ENCODE peak calls at places on chromosomes 16 and 17, in ten cellular contexts. H is NB4, F is ovary, G is stomach, C is IMR-90, J is spleen, U is right lobe of liver, K is K562, L is heart left ventricle, Q is HCT116. A is an unnamed sample.

GRCh38 chr16:51872536-51872935 is 674.4 kb downstream of the TOX3 start:
- DNase-seq in H (no peak), F (no peak), G (no peak), C (no peak), J (no peak), U (no peak), K (no peak), L (no peak), Q (no peak), A (no peak)

GRCh38 chr16:2991566-2992261 is 11.5 kb upstream of the PKMYT1 start:
- DNase-seq in H (no peak), F (no peak), G (no peak), C (no peak), J (no peak), U (no peak), K (no peak), L (no peak), Q (no peak), A (no peak)

GRCh38 chr17:17062356-17062755 is 20.1 kb downstream of the MPRIP start:
- DNase-seq in H (peak; percentile 82), F (no peak), G (no peak), C (no peak), J (peak; percentile 56), U (peak; percentile 31), K (no peak), L (no peak), Q (no peak), A (no peak)

GRCh38 chr16:57039148-57039812 is 49.9 kb downstream of the NLRC5 start:
- DNase-seq in H (peak; percentile 98), F (no peak), G (no peak), C (peak; percentile 81), J (peak; percentile 86), U (no peak), K (no peak), L (no peak), Q (no peak), A (peak; percentile 23)

GRCh38 chr17:79747508-79748295 is 17.0 kb downstream of the ENPP7 start:
- DNase-seq in H (no peak), F (no peak), G (no peak), C (no peak), J (no peak), U (no peak), K (no peak), L (no peak), Q (no peak), A (no peak)

GRCh38 chr17:62778990-62779681 is 29.0 kb downstream of the MARCHF10 start:
- DNase-seq in H (no peak), F (peak; percentile 43), G (peak; percentile 72), C (peak; percentile 98), J (no peak), U (no peak), K (peak; percentile 20), L (no peak), Q (peak; percentile 88), A (no peak)

GRCh38 chr17:77247048-77247541 is 106.3 kb downstream of the SEC14L1 start:
- DNase-seq in H (peak; percentile 79), F (peak; percentile 90), G (peak; percentile 89), C (peak; percentile 59), J (peak; percentile 97), U (peak; percentile 88), K (peak; percentile 93), L (peak; percentile 89), Q (peak; percentile 60), A (peak; percentile 63)

GRCh38 chr16:87819983-87820382 is 49.3 kb downstream of the SLC7A5 start:
- DNase-seq in H (no peak), F (no peak), G (no peak), C (no peak), J (no peak), U (peak; percentile 46), K (no peak), L (no peak), Q (no peak), A (no peak)

GRCh38 chr17:5826384-5826783 is 242.1 kb upstream of the NLRP1 start:
- DNase-seq in H (no peak), F (no peak), G (no peak), C (peak; percentile 61), J (no peak), U (no peak), K (no peak), L (no peak), Q (no peak), A (peak; percentile 88)

GRCh38 chr16:50516890-50517289 is 31.3 kb upstream of the NKD1 start:
- DNase-seq in H (no peak), F (no peak), G (no peak), C (no peak), J (no peak), U (no peak), K (no peak), L (no peak), Q (no peak), A (no peak)

GRCh38 chr16:54355251-54355650 is 68.7 kb upstream of the IRX3 start:
- DNase-seq in H (peak; percentile 17), F (no peak), G (no peak), C (peak; percentile 13), J (no peak), U (no peak), K (no peak), L (no peak), Q (no peak), A (no peak)

GRCh38 chr16:1941924-1942809 is 832 bp downstream of the MSRB1 start:
- DNase-seq in H (peak; percentile 90), F (peak; percentile 46), G (no peak), C (no peak), J (peak; percentile 87), U (no peak), K (peak; percentile 41), L (peak; percentile 52), Q (no peak), A (no peak)
- TF ChIP-seq POLR2A in H (no peak), F (no peak), G (no peak), C (no peak), J (no peak), U (no peak), K (no peak), L (no peak), Q (no peak), A (no peak)

GRCh38 chr17:43521389-43521788 is 24.8 kb downstream of the ETV4 start:
- DNase-seq in H (no peak), F (no peak), G (no peak), C (no peak), J (no peak), U (no peak), K (no peak), L (no peak), Q (no peak), A (no peak)
- TF ChIP-seq POLR2A in H (no peak), F (no peak), G (no peak), C (no peak), J (no peak), U (no peak), K (no peak), L (no peak), Q (no peak), A (no peak)

GRCh38 chr16:79601092-79601977 is 798 bp upstream of the MAF start:
- DNase-seq in H (no peak), F (peak; percentile 67), G (peak; percentile 72), C (no peak), J (peak; percentile 85), U (peak; percentile 89), K (no peak), L (peak; percentile 67), Q (no peak), A (peak; percentile 6)

GRCh38 chr16:79598341-79599181 is 2.0 kb downstream of the MAF start:
- DNase-seq in H (peak; percentile 28), F (peak; percentile 69), G (peak; percentile 62), C (no peak), J (peak; percentile 82), U (peak; percentile 70), K (no peak), L (peak; percentile 77), Q (no peak), A (no peak)

GRCh38 chr16:79600636-79601091 is at the start of gene MAF:
- DNase-seq in H (peak; percentile 6), F (peak; percentile 88), G (peak; percentile 95), C (peak; percentile 24), J (peak; percentile 93), U (peak; percentile 97), K (peak; percentile 53), L (peak; percentile 95), Q (no peak), A (peak; percentile 78)

GRCh38 chr16:79599256-79599836 is 1.2 kb downstream of the MAF start:
- DNase-seq in H (no peak), F (peak; percentile 67), G (no peak), C (no peak), J (peak; percentile 87), U (peak; percentile 65), K (no peak), L (peak; percentile 53), Q (no peak), A (peak; percentile 6)

GRCh38 chr16:79599837-79600635 is 501 bp downstream of the MAF start:
- DNase-seq in H (peak; percentile 4), F (peak; percentile 81), G (peak; percentile 72), C (no peak), J (peak; percentile 91), U (peak; percentile 77), K (no peak), L (peak; percentile 79), Q (no peak), A (no peak)
- TF ChIP-seq POLR2A in H (no peak), F (peak; percentile 28), G (no peak), C (no peak), J (no peak), U (no peak), K (no peak), L (no peak), Q (no peak), A (no peak)

DNA sequence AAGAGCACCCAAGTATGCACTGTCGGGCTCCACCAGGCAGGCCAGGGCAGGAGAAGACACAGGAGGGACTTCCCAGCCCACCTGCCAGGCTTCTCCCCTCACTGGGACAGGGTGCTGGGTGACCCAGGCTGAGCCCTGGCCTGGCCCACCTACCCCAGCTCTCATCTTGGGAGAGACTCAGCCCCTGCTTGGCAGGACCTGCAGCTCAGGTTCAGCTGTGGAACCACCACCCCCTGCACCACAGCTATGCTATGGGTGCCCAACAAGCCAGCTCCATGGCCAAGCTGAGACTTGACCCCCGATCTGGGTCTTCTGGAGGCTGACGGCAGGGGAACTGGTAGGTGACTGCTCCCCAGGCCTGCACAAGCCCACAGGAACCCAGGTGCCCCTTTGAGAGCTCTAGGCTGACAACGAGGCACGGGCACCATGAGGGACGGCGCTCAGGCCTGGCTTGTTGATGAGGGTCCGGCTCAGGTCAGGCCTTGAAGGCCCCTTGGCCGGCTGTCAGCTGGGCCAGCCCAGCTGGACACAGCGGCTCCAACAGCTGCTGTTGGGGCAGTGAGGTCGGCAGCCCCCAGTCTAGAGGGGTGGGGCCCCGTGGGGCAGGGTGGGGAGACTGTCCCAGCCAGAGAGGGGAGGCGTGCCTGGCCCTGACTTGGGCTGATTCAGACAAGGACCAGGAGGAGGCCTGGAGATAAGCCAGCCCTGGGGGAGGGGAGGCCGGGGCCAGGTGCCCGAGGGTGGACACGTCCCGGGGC is 4.6 kb downstream of the RPUSD1 start:
- DNase-seq in H (no peak), F (peak; percentile 79), G (peak; percentile 43), C (peak; percentile 4), J (no peak), U (no peak), K (peak; percentile 70), L (peak; percentile 58), Q (no peak), A (no peak)
- TF ChIP-seq POLR2A in H (no peak), F (no peak), G (no peak), C (no peak), J (no peak), U (no peak), K (no peak), L (no peak), Q (peak; percentile 34), A (peak; percentile 43)

A was measured in endothelial cell of umbilical vein.